ENCODE peak calls at places on chromosomes 7 and 10, in seven cellular contexts. One of them, this sample, is unnamed.

GRCh38 chr10:42754155-42755027 is 28.2 kb upstream of the BMS1 start:
- DNase-seq in HCT116: no peak
- DNase-seq in B cell: no peak
- DNase-seq in WERI-Rb-1: peak
- DNase-seq in left colon: no peak
- DNase-seq in NCI-H1417: peak
- DNase-seq in posterior cingulate gyrus: no peak
- DNase-seq in this sample: peak

GRCh38 chr10:36063396-36063795 is 421.3 kb upstream of the FZD8 start:
- DNase-seq in posterior cingulate gyrus: no peak
- DNase-seq in left colon: no peak
- DNase-seq in HCT116: no peak
- DNase-seq in B cell: no peak
- DNase-seq in WERI-Rb-1: no peak
- DNase-seq in NCI-H1417: no peak
- DNase-seq in this sample: no peak

GRCh38 chr10:132446661-132447445 is 49.9 kb downstream of the PWWP2B start:
- DNase-seq in WERI-Rb-1: peak
- DNase-seq in HCT116: peak
- DNase-seq in B cell: peak
- DNase-seq in left colon: peak
- DNase-seq in NCI-H1417: peak
- DNase-seq in posterior cingulate gyrus: peak
- DNase-seq in this sample: peak

GRCh38 chr10:89158446-89158845 is 48.7 kb downstream of the CH25H start:
- DNase-seq in posterior cingulate gyrus: no peak
- DNase-seq in B cell: no peak
- DNase-seq in NCI-H1417: no peak
- DNase-seq in left colon: no peak
- DNase-seq in WERI-Rb-1: no peak
- DNase-seq in HCT116: no peak
- DNase-seq in this sample: no peak

GRCh38 chr10:131830446-131831130 is 70.2 kb upstream of the PPP2R2D start:
- DNase-seq in NCI-H1417: no peak
- DNase-seq in B cell: no peak
- DNase-seq in WERI-Rb-1: no peak
- DNase-seq in posterior cingulate gyrus: peak
- DNase-seq in HCT116: no peak
- DNase-seq in left colon: peak
- DNase-seq in this sample: no peak

GRCh38 chr10:54660397-54660796 is 140.6 kb downstream of the PCDH15 start:
- DNase-seq in HCT116: no peak
- DNase-seq in B cell: no peak
- DNase-seq in left colon: no peak
- DNase-seq in WERI-Rb-1: no peak
- DNase-seq in NCI-H1417: no peak
- DNase-seq in posterior cingulate gyrus: no peak
- DNase-seq in this sample: no peak

GRCh38 chr10:64159910-64160872 is 639.0 kb downstream of the REEP3 start:
- DNase-seq in left colon: no peak
- DNase-seq in WERI-Rb-1: peak
- DNase-seq in B cell: no peak
- DNase-seq in posterior cingulate gyrus: no peak
- DNase-seq in HCT116: no peak
- DNase-seq in NCI-H1417: no peak
- DNase-seq in this sample: no peak

GRCh38 chr10:115989621-115990020 is 283.4 kb downstream of the GFRA1 start:
- DNase-seq in NCI-H1417: no peak
- DNase-seq in WERI-Rb-1: no peak
- DNase-seq in HCT116: no peak
- DNase-seq in posterior cingulate gyrus: no peak
- DNase-seq in left colon: no peak
- DNase-seq in B cell: no peak
- DNase-seq in this sample: no peak

GRCh38 chr7:66840316-66840715 is 80.7 kb upstream of the TMEM248 start:
- DNase-seq in posterior cingulate gyrus: no peak
- DNase-seq in NCI-H1417: no peak
- DNase-seq in WERI-Rb-1: no peak
- DNase-seq in B cell: no peak
- DNase-seq in HCT116: no peak
- DNase-seq in left colon: no peak
- DNase-seq in this sample: no peak

GRCh38 chr7:117193564-117193963 is 129.3 kb downstream of the WNT2 start:
- DNase-seq in B cell: no peak
- DNase-seq in NCI-H1417: no peak
- DNase-seq in left colon: no peak
- DNase-seq in HCT116: no peak
- DNase-seq in posterior cingulate gyrus: no peak
- DNase-seq in WERI-Rb-1: no peak
- DNase-seq in this sample: no peak

GRCh38 chr10:101285093-101285463 is 55.8 kb upstream of the LBX1 start:
- DNase-seq in B cell: no peak
- DNase-seq in NCI-H1417: peak
- DNase-seq in left colon: no peak
- DNase-seq in posterior cingulate gyrus: no peak
- DNase-seq in HCT116: no peak
- DNase-seq in WERI-Rb-1: no peak
- DNase-seq in this sample: no peak

GRCh38 chr10:120981601-120982381 is 130.6 kb downstream of the WDR11 start:
- DNase-seq in WERI-Rb-1: peak
- DNase-seq in B cell: no peak
- DNase-seq in left colon: no peak
- DNase-seq in posterior cingulate gyrus: no peak
- DNase-seq in HCT116: no peak
- DNase-seq in NCI-H1417: no peak
- DNase-seq in this sample: no peak

GRCh38 chr7:105438254-105438653 is 49.5 kb upstream of the SRPK2 start:
- DNase-seq in B cell: no peak
- DNase-seq in posterior cingulate gyrus: no peak
- DNase-seq in HCT116: no peak
- DNase-seq in NCI-H1417: no peak
- DNase-seq in WERI-Rb-1: no peak
- DNase-seq in left colon: no peak
- DNase-seq in this sample: no peak

GRCh38 chr7:1950623-1951523 is 280.8 kb downstream of the ELFN1 start:
- DNase-seq in NCI-H1417: peak
- DNase-seq in B cell: no peak
- DNase-seq in HCT116: no peak
- DNase-seq in WERI-Rb-1: peak
- DNase-seq in left colon: peak
- DNase-seq in posterior cingulate gyrus: peak
- DNase-seq in this sample: peak

GRCh38 chr7:132367795-132368194 is 208.5 kb downstream of the PLXNA4 start:
- DNase-seq in NCI-H1417: no peak
- DNase-seq in B cell: no peak
- DNase-seq in posterior cingulate gyrus: no peak
- DNase-seq in WERI-Rb-1: no peak
- DNase-seq in HCT116: no peak
- DNase-seq in left colon: no peak
- DNase-seq in this sample: no peak

GRCh38 chr10:69356187-69356586 is 60.5 kb downstream of the TACR2 start:
- DNase-seq in NCI-H1417: no peak
- DNase-seq in HCT116: no peak
- DNase-seq in left colon: no peak
- DNase-seq in B cell: no peak
- DNase-seq in WERI-Rb-1: no peak
- DNase-seq in posterior cingulate gyrus: no peak
- DNase-seq in this sample: no peak

GRCh38 chr10:124626759-124627380 is 117.3 kb downstream of the FAM53B start:
- DNase-seq in HCT116: no peak
- DNase-seq in WERI-Rb-1: no peak
- DNase-seq in posterior cingulate gyrus: no peak
- DNase-seq in B cell: peak
- DNase-seq in NCI-H1417: peak
- DNase-seq in left colon: peak
- DNase-seq in this sample: no peak

GRCh38 chr10:224571-224970 is 89.3 kb downstream of the ZMYND11 start:
- DNase-seq in B cell: no peak
- DNase-seq in left colon: no peak
- DNase-seq in WERI-Rb-1: no peak
- DNase-seq in HCT116: no peak
- DNase-seq in NCI-H1417: peak
- DNase-seq in posterior cingulate gyrus: no peak
- DNase-seq in this sample: peak

GRCh38 chr10:128274938-128275337 is 148.7 kb upstream of the MKI67 start:
- DNase-seq in left colon: no peak
- DNase-seq in posterior cingulate gyrus: no peak
- DNase-seq in WERI-Rb-1: no peak
- DNase-seq in HCT116: no peak
- DNase-seq in NCI-H1417: no peak
- DNase-seq in B cell: no peak
- DNase-seq in this sample: no peak

GRCh38 chr7:82598958-82599357 is 155.4 kb upstream of the CACNA2D1 start:
- DNase-seq in posterior cingulate gyrus: no peak
- DNase-seq in HCT116: no peak
- DNase-seq in WERI-Rb-1: no peak
- DNase-seq in B cell: no peak
- DNase-seq in left colon: no peak
- DNase-seq in NCI-H1417: no peak
- DNase-seq in this sample: no peak

GRCh38 chr7:11492307-11492706 is 339.7 kb downstream of the THSD7A start:
- DNase-seq in NCI-H1417: no peak
- DNase-seq in B cell: no peak
- DNase-seq in WERI-Rb-1: no peak
- DNase-seq in HCT116: no peak
- DNase-seq in posterior cingulate gyrus: no peak
- DNase-seq in left colon: no peak
- DNase-seq in this sample: no peak

GRCh38 chr10:108556176-108556575 is 1367.1 kb downstream of the XPNPEP1 start:
- DNase-seq in posterior cingulate gyrus: no peak
- DNase-seq in B cell: no peak
- DNase-seq in WERI-Rb-1: no peak
- DNase-seq in left colon: no peak
- DNase-seq in NCI-H1417: no peak
- DNase-seq in HCT116: no peak
- DNase-seq in this sample: no peak

GRCh38 chr10:127694580-127695193 is 42.3 kb upstream of the FOXI2 start:
- DNase-seq in NCI-H1417: no peak
- DNase-seq in WERI-Rb-1: peak
- DNase-seq in HCT116: peak
- DNase-seq in B cell: no peak
- DNase-seq in posterior cingulate gyrus: no peak
- DNase-seq in left colon: no peak
- DNase-seq in this sample: peak

GRCh38 chr7:32941181-32941995 is 15.9 kb upstream of the FKBP9 start:
- DNase-seq in posterior cingulate gyrus: no peak
- DNase-seq in WERI-Rb-1: no peak
- DNase-seq in B cell: no peak
- DNase-seq in left colon: no peak
- DNase-seq in HCT116: no peak
- DNase-seq in NCI-H1417: no peak
- DNase-seq in this sample: no peak

GRCh38 chr10:26780793-26781601 is 79.8 kb downstream of the ABI1 start:
- DNase-seq in NCI-H1417: no peak
- DNase-seq in B cell: peak
- DNase-seq in HCT116: peak
- DNase-seq in posterior cingulate gyrus: no peak
- DNase-seq in WERI-Rb-1: no peak
- DNase-seq in left colon: no peak
- DNase-seq in this sample: peak

GRCh38 chr7:158973941-158974785 is 117.8 kb downstream of the DYNC2I1 start:
- DNase-seq in B cell: no peak
- DNase-seq in left colon: no peak
- DNase-seq in WERI-Rb-1: no peak
- DNase-seq in posterior cingulate gyrus: peak
- DNase-seq in HCT116: no peak
- DNase-seq in NCI-H1417: no peak
- DNase-seq in this sample: no peak

GRCh38 chr7:140592957-140593356 is 47.7 kb downstream of the DENND2A start:
- DNase-seq in NCI-H1417: no peak
- DNase-seq in posterior cingulate gyrus: no peak
- DNase-seq in HCT116: no peak
- DNase-seq in B cell: no peak
- DNase-seq in left colon: no peak
- DNase-seq in WERI-Rb-1: no peak
- DNase-seq in this sample: no peak

GRCh38 chr10:15180736-15181135 is 12.2 kb upstream of the NMT2 start:
- DNase-seq in HCT116: no peak
- DNase-seq in WERI-Rb-1: no peak
- DNase-seq in posterior cingulate gyrus: no peak
- DNase-seq in left colon: no peak
- DNase-seq in NCI-H1417: no peak
- DNase-seq in B cell: no peak
- DNase-seq in this sample: no peak

GRCh38 chr10:68334672-68335467 is 2.1 kb upstream of the PBLD start:
- DNase-seq in left colon: no peak
- DNase-seq in NCI-H1417: no peak
- DNase-seq in posterior cingulate gyrus: no peak
- DNase-seq in HCT116: no peak
- DNase-seq in WERI-Rb-1: no peak
- DNase-seq in B cell: no peak
- DNase-seq in this sample: no peak

GRCh38 chr10:92590623-92591549 is 2.0 kb upstream of the KIF11 start:
- DNase-seq in HCT116: peak
- DNase-seq in B cell: peak
- DNase-seq in WERI-Rb-1: peak
- DNase-seq in posterior cingulate gyrus: no peak
- DNase-seq in left colon: peak
- DNase-seq in NCI-H1417: peak
- DNase-seq in this sample: peak

GRCh38 chr7:47672966-47673365 is 91.1 kb upstream of the TNS3 start:
- DNase-seq in left colon: no peak
- DNase-seq in B cell: no peak
- DNase-seq in NCI-H1417: no peak
- DNase-seq in posterior cingulate gyrus: no peak
- DNase-seq in WERI-Rb-1: no peak
- DNase-seq in HCT116: no peak
- DNase-seq in this sample: no peak

GRCh38 chr10:97584798-97585438 is 729 bp downstream of the HOGA1 start:
- DNase-seq in WERI-Rb-1: no peak
- DNase-seq in B cell: no peak
- DNase-seq in posterior cingulate gyrus: no peak
- DNase-seq in left colon: no peak
- DNase-seq in NCI-H1417: no peak
- DNase-seq in HCT116: no peak
- DNase-seq in this sample: peak

GRCh38 chr10:18159596-18159995 is 19.4 kb downstream of the CACNB2 start:
- DNase-seq in WERI-Rb-1: no peak
- DNase-seq in left colon: no peak
- DNase-seq in HCT116: no peak
- DNase-seq in B cell: no peak
- DNase-seq in posterior cingulate gyrus: no peak
- DNase-seq in NCI-H1417: no peak
- DNase-seq in this sample: no peak

GRCh38 chr7:11261470-11261869 is 287.8 kb downstream of the PHF14 start:
- DNase-seq in left colon: no peak
- DNase-seq in HCT116: peak
- DNase-seq in WERI-Rb-1: no peak
- DNase-seq in posterior cingulate gyrus: no peak
- DNase-seq in NCI-H1417: peak
- DNase-seq in B cell: no peak
- DNase-seq in this sample: peak

GRCh38 chr7:99204078-99204477 is 3.8 kb downstream of the KPNA7 start:
- DNase-seq in left colon: no peak
- DNase-seq in B cell: no peak
- DNase-seq in HCT116: no peak
- DNase-seq in NCI-H1417: no peak
- DNase-seq in WERI-Rb-1: no peak
- DNase-seq in posterior cingulate gyrus: no peak
- DNase-seq in this sample: no peak

GRCh38 chr7:128266891-128267839 is 26.1 kb downstream of the LEP start:
- DNase-seq in left colon: peak
- DNase-seq in B cell: no peak
- DNase-seq in NCI-H1417: peak
- DNase-seq in HCT116: no peak
- DNase-seq in WERI-Rb-1: peak
- DNase-seq in posterior cingulate gyrus: peak
- DNase-seq in this sample: no peak

GRCh38 chr10:1206101-1206500 is 149.9 kb downstream of the WDR37 start:
- DNase-seq in posterior cingulate gyrus: peak
- DNase-seq in HCT116: no peak
- DNase-seq in left colon: no peak
- DNase-seq in NCI-H1417: no peak
- DNase-seq in WERI-Rb-1: no peak
- DNase-seq in B cell: no peak
- DNase-seq in this sample: no peak

GRCh38 chr7:40990841-40991240 is 712.0 kb downstream of the INHBA start:
- DNase-seq in B cell: no peak
- DNase-seq in posterior cingulate gyrus: no peak
- DNase-seq in left colon: no peak
- DNase-seq in NCI-H1417: no peak
- DNase-seq in WERI-Rb-1: no peak
- DNase-seq in HCT116: no peak
- DNase-seq in this sample: no peak

This sample was measured in DMS53.